ENCODE peak calls at places on chromosomes 5 and 9, in seven cellular contexts. Z is H1, T is upper lobe of left lung, H is SK-N-SH, P is transverse colon, W is tibial nerve, D is sigmoid colon. J is an unnamed sample. For H3K36me3, the result is how much of the 10 kb centered on the place peaks cover.

GRCh38 chr5:73447234-73448071 is 1.1 kb downstream of the FOXD1 start:
- DNase-seq in Z (no peak), T (peak), H (peak), P (peak), W (no peak), D (no peak), J (peak)

GRCh38 chr9:68981825-68982224 is 32.1 kb downstream of the PRKACG start:
- DNase-seq in Z (no peak), T (no peak), H (no peak), P (peak), W (no peak), D (no peak), J (no peak)

GRCh38 chr9:94746541-94747505 is 20.3 kb downstream of the AOPEP start:
- DNase-seq in Z (no peak), T (no peak), H (peak), P (no peak), W (no peak), D (no peak), J (no peak)

GRCh38 chr9:93830224-93830596 is 124.9 kb downstream of the BARX1 start:
- DNase-seq in Z (no peak), T (no peak), H (no peak), P (no peak), W (no peak), D (no peak), J (peak)

GRCh38 chr9:93112864-93113389 is 16.9 kb downstream of the CARD19 start:
- DNase-seq in Z (no peak), T (peak), H (no peak), P (no peak), W (no peak), D (no peak), J (no peak)

GRCh38 chr5:159338143-159338542 is 7.9 kb upstream of the IL12B start:
- DNase-seq in Z (no peak), T (no peak), H (no peak), P (no peak), W (no peak), D (no peak), J (peak)

GRCh38 chr5:122845253-122846050 is at the start of gene SNX24:
- DNase-seq in Z (peak), T (peak), H (peak), P (peak), W (peak), D (peak), J (peak)

GRCh38 chr9:121498487-121499176 is 1.0 kb downstream of the GGTA1 start:
- DNase-seq in Z (no peak), T (peak), H (peak), P (no peak), W (peak), D (no peak), J (no peak)

GRCh38 chr5:75640395-75640794 is 29.1 kb downstream of the ANKDD1B start:
- DNase-seq in Z (no peak), T (no peak), H (no peak), P (no peak), W (no peak), D (no peak), J (no peak)

GRCh38 chr5:170307575-170308465 is 10.2 kb upstream of the LCP2 start:
- DNase-seq in Z (no peak), T (no peak), H (no peak), P (peak), W (peak), D (peak), J (peak)

GRCh38 chr5:178277346-178277745 is 44.7 kb upstream of the PHYKPL start:
- DNase-seq in Z (no peak), T (no peak), H (no peak), P (no peak), W (no peak), D (no peak), J (no peak)

GRCh38 chr5:145666591-145666990 is 168.6 kb downstream of the PRELID2 start:
- DNase-seq in Z (no peak), T (no peak), H (no peak), P (no peak), W (no peak), D (no peak), J (no peak)

GRCh38 chr5:126954981-126955380 is 75.4 kb downstream of the MARCHF3 start:
- DNase-seq in Z (no peak), T (no peak), H (no peak), P (no peak), W (no peak), D (no peak), J (no peak)

GRCh38 chr9:31393240-31393639 is 991.2 kb upstream of the ACO1 start:
- DNase-seq in Z (no peak), T (no peak), H (peak), P (no peak), W (no peak), D (no peak), J (no peak)

GRCh38 chr9:27279611-27280010 is 17.3 kb downstream of the EQTN start:
- DNase-seq in Z (no peak), T (no peak), H (no peak), P (no peak), W (no peak), D (no peak), J (no peak)

GRCh38 chr9:33813712-33814641 is 3.0 kb upstream of the UBE2R2 start:
- DNase-seq in Z (no peak), T (no peak), H (peak), P (no peak), W (no peak), D (no peak), J (no peak)

GRCh38 chr5:153781325-153781724 is 257.4 kb downstream of the FAM114A2 start:
- DNase-seq in Z (no peak), T (no peak), H (no peak), P (no peak), W (no peak), D (no peak), J (peak)

GRCh38 chr5:22850981-22851380 is 2.2 kb downstream of the CDH12 start:
- DNase-seq in Z (no peak), T (no peak), H (no peak), P (no peak), W (no peak), D (no peak), J (no peak)

GRCh38 chr9:121277518-121278275 is 9.7 kb downstream of the GSN start:
- DNase-seq in Z (no peak), T (no peak), H (no peak), P (no peak), W (no peak), D (no peak), J (no peak)

GRCh38 chr9:16526380-16526779 is 344.1 kb downstream of the BNC2 start:
- DNase-seq in Z (no peak), T (no peak), H (no peak), P (no peak), W (no peak), D (no peak), J (no peak)

GRCh38 chr9:38017149-38017884 is 51.7 kb downstream of the SHB start:
- DNase-seq in Z (peak), T (peak), H (peak), P (no peak), W (no peak), D (no peak), J (no peak)

GRCh38 chr5:177301503-177302165 is 1.9 kb downstream of the RAB24 start:
- DNase-seq in Z (no peak), T (no peak), H (no peak), P (peak), W (no peak), D (peak), J (no peak)

GRCh38 chr9:2321523-2322148 is 300.0 kb upstream of the VLDLR start:
- DNase-seq in Z (no peak), T (no peak), H (no peak), P (no peak), W (no peak), D (no peak), J (peak)

GRCh38 chr9:93287189-93287552 is 103.2 kb downstream of the WNK2 start:
- DNase-seq in Z (no peak), T (no peak), H (peak), P (no peak), W (no peak), D (no peak), J (peak)

GRCh38 chr5:43592363-43592762 is 10.6 kb upstream of the NNT start:
- DNase-seq in Z (no peak), T (no peak), H (no peak), P (no peak), W (no peak), D (no peak), J (no peak)

GRCh38 chr5:109487753-109488420 is 78.1 kb upstream of the PJA2 start:
- DNase-seq in Z (no peak), T (peak), H (no peak), P (no peak), W (no peak), D (no peak), J (no peak)

GRCh38 chr5:43775000-43775399 is 172.0 kb downstream of the NNT start:
- DNase-seq in Z (no peak), T (no peak), H (no peak), P (no peak), W (no peak), D (no peak), J (no peak)

GRCh38 chr5:176609724-176610429 is at the start of gene GPRIN1:
- DNase-seq in Z (no peak), T (peak), H (peak), P (peak), W (no peak), D (no peak), J (no peak)

GRCh38 chr5:133147411-133147810 is 95.6 kb downstream of the HSPA4 start:
- DNase-seq in Z (no peak), T (no peak), H (no peak), P (no peak), W (peak), D (no peak), J (peak)

GRCh38 chr9:27094640-27095039 is 14.4 kb upstream of the TEK start:
- DNase-seq in Z (no peak), T (no peak), H (no peak), P (no peak), W (no peak), D (no peak), J (no peak)

GRCh38 chr5:176810687-176811501 is 535 bp downstream of the UNC5A start:
- DNase-seq in Z (no peak), T (peak), H (peak), P (no peak), W (no peak), D (no peak), J (no peak)

GRCh38 chr5:143279698-143280097 is 123.8 kb downstream of the NR3C1 start:
- DNase-seq in Z (peak), T (no peak), H (no peak), P (no peak), W (no peak), D (no peak), J (no peak)

GRCh38 chr5:150239794-150240122 is 49.8 kb downstream of the CAMK2A start:
- DNase-seq in Z (no peak), T (no peak), H (no peak), P (no peak), W (no peak), D (no peak), J (no peak)

GRCh38 chr5:83277154-83277553 is 194.4 kb upstream of the VCAN start:
- DNase-seq in Z (no peak), T (no peak), H (no peak), P (no peak), W (no peak), D (no peak), J (no peak)

DNA sequence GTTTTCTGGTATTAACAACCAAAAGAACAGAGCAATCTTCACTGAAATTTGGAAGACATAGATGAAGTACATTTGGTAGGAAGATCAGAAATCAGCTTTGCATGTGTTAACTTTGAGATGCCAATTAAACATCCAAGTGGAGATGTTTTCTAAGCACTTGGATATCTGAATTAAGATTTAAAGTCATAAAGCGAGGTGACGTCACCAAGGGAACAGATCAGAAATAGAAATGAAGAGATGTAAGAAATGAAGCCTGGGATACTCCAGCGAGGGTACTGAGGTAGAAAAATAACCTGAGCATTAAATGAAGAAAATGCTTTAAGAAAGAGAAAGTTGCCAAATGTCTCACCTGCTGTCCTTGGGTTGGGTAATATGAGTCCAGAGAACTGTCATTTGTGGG is 1223.3 kb downstream of the MAT2B start:
- DNase-seq in Z (no peak), T (no peak), H (no peak), P (no peak), W (no peak), D (no peak), J (no peak)
- H3K27ac ChIP-seq in Z (no peak), T (no peak), H (no peak), P (no peak), W (no peak), D (no peak), J (no peak)

GRCh38 chr5:40833712-40834229 is 1.3 kb downstream of the RPL37 start:
- DNase-seq in Z (no peak), T (no peak), H (no peak), P (no peak), W (no peak), D (no peak), J (peak)

GRCh38 chr5:40831346-40832210 is 3.4 kb downstream of the RPL37 start:
- DNase-seq in Z (no peak), T (no peak), H (no peak), P (no peak), W (no peak), D (no peak), J (no peak)

GRCh38 chr5:40834391-40834848 is 602 bp downstream of the RPL37 start:
- DNase-seq in Z (no peak), T (no peak), H (no peak), P (peak), W (peak), D (no peak), J (peak)

GRCh38 chr5:40829748-40830305 is 5.2 kb downstream of the RPL37 start:
- DNase-seq in Z (no peak), T (no peak), H (no peak), P (no peak), W (no peak), D (no peak), J (peak)

GRCh38 chr5:40832345-40832744 is 2.7 kb downstream of the RPL37 start:
- DNase-seq in Z (no peak), T (no peak), H (no peak), P (no peak), W (no peak), D (no peak), J (no peak)
- H3K36me3 ChIP-seq in Z (half or more), T (under half), H (half or more), P (under half), W (under half), D (under half), J (half or more)

DNA sequence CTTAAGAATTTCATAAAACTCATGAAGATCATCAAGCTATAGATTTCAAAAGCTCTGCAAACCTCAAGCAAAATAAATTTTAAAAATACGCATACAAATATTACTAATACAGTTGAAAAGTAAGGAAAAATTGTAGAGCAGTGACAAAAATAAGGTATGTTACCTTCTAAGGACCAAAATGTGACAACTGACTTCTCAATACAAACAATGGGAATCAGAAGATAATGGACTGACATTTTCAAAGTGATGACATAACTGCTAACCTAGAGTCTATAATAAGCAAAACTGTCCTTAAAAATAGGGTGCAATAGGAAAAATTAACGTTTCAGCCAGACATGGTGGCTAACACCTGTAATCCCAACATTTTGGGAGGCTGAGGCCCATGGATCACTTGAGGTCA is 27.1 kb downstream of the RMI1 start:
- DNase-seq in Z (no peak), T (no peak), H (no peak), P (no peak), W (no peak), D (no peak), J (no peak)
- TF ChIP-seq EP300 in Z (no peak), T (no peak), H (no peak), P (no peak), W (no peak), D (no peak), J (no peak)

GRCh38 chr9:84139296-84140100 is 158.9 kb downstream of the RMI1 start:
- DNase-seq in Z (no peak), T (no peak), H (no peak), P (peak), W (peak), D (no peak), J (no peak)
- H3K27ac ChIP-seq in Z (no peak), T (no peak), H (no peak), P (peak), W (no peak), D (no peak), J (no peak)

GRCh38 chr5:95533106-95533505 is 21.7 kb downstream of the SKIC3 start:
- DNase-seq in Z (no peak), T (no peak), H (no peak), P (no peak), W (no peak), D (no peak), J (no peak)

GRCh38 chr5:95531491-95531890 is 23.3 kb downstream of the SKIC3 start:
- DNase-seq in Z (no peak), T (no peak), H (no peak), P (no peak), W (no peak), D (no peak), J (no peak)

GRCh38 chr5:95530441-95530840 is 24.3 kb downstream of the SKIC3 start:
- DNase-seq in Z (no peak), T (no peak), H (no peak), P (no peak), W (no peak), D (no peak), J (no peak)

GRCh38 chr5:95532415-95532814 is 22.4 kb downstream of the SKIC3 start:
- DNase-seq in Z (no peak), T (no peak), H (no peak), P (no peak), W (no peak), D (no peak), J (no peak)

DNA sequence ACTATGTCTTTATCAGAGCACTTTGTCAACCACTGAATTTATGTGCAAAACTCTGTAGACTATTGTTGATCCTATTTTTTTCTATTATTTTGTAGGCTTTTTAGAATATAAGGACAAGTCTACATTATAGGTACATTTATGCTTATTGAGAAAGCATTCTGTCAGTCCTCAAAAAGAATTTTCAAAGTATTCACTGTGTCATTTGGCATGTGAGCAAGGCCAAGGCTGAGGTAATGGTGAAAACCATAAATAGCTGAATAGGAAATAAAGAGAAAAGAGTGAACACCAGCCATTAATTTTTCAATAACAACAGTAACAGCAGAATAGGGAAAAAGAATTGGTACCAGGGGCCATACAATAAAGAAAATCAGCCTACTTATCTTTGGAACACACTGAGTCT is 21.0 kb downstream of the SKIC3 start:
- DNase-seq in Z (no peak), T (no peak), H (no peak), P (no peak), W (no peak), D (no peak), J (no peak)
- H3K36me3 ChIP-seq in Z (under half), T (under half), H (under half), P (under half), W (under half), D (under half), J (under half)

DNA sequence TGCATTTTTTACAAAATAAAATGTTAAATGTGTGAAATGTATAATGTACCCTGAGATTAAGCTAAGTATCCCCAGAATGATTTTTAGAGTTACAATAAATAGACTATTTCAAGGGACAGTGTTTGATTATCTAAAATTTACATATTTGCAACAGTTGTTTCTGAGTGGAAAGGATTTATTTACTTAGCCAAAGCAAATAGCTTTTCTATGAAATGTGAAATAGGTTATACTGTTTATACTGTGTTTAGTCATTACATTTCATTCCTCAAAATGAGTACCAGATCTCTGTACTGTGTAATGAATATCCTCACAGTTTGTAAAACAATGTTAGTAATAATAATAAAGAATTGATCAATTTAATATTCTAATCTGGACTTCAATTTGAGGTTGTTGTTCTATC is 1019.0 kb downstream of the NR2F1-AS1 start:
- DNase-seq in Z (no peak), T (no peak), H (no peak), P (no peak), W (no peak), D (no peak), J (no peak)
- TF ChIP-seq EP300 in Z (no peak), T (no peak), H (no peak), P (no peak), W (no peak), D (no peak), J (no peak)

GRCh38 chr5:68299105-68299504 is 83.5 kb downstream of the PIK3R1 start:
- DNase-seq in Z (no peak), T (no peak), H (no peak), P (no peak), W (no peak), D (no peak), J (no peak)

GRCh38 chr5:68292316-68292715 is 76.8 kb downstream of the PIK3R1 start:
- DNase-seq in Z (no peak), T (no peak), H (no peak), P (no peak), W (no peak), D (no peak), J (no peak)

GRCh38 chr5:68297656-68298055 is 82.1 kb downstream of the PIK3R1 start:
- DNase-seq in Z (no peak), T (no peak), H (no peak), P (no peak), W (no peak), D (no peak), J (no peak)

GRCh38 chr5:68296895-68297294 is 81.3 kb downstream of the PIK3R1 start:
- DNase-seq in Z (no peak), T (no peak), H (no peak), P (no peak), W (no peak), D (no peak), J (no peak)

GRCh38 chr5:68295772-68296171 is 80.2 kb downstream of the PIK3R1 start:
- DNase-seq in Z (no peak), T (no peak), H (no peak), P (no peak), W (no peak), D (no peak), J (no peak)
- H3K27ac ChIP-seq in Z (no peak), T (no peak), H (no peak), P (no peak), W (no peak), D (no peak), J (no peak)

DNA sequence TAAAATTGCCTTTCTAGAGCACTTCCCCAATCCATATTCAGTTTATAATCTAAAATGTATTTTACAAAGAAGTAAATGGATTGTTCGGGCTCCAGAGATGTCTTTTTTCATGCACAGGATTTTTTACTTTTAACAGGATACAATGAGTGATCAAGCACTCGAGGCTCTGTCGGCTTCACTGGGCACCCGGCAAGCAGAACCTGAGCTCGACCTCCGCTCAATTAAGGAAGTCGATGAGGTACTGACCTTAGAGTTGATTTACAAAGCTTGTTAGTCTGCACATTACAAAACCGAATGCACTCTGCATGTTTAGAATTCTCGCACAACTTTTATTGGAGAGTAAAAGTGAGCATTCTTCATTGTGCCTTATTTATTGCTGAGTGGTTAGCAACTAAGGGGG is 65.2 kb downstream of the ERAP1 start:
- DNase-seq in Z (no peak), T (no peak), H (no peak), P (no peak), W (no peak), D (no peak), J (no peak)
- H3K36me3 ChIP-seq in Z (under half), T (under half), H (half or more), P (half or more), W (under half), D (under half), J (half or more)